ENCODE peak calls at places on chromosomes 13 and 19, in ten cellular contexts. I is spleen, S is breast epithelium, M is HL-60, H is prostate gland, J is transverse colon, T is sigmoid colon, L is K562, C is stomach, G is GM23338. Q is an unnamed sample.

GRCh38 chr13:42875448-42876269 is 94.3 kb downstream of the FAM216B start:
- DNase-seq in T (no peak), S (no peak), H (no peak), I (no peak), G (peak), J (no peak), M (no peak), C (no peak), L (no peak), Q (no peak)

GRCh38 chr13:25839356-25839755 is 212.5 kb downstream of the SHISA2 start:
- DNase-seq in T (no peak), C (no peak), G (no peak), M (no peak), I (no peak), L (no peak), S (no peak), J (no peak), H (no peak), Q (no peak)

GRCh38 chr13:47005761-47006414 is 109.0 kb upstream of the HTR2A start:
- DNase-seq in M (no peak), G (no peak), J (no peak), H (no peak), I (no peak), S (no peak), C (no peak), L (no peak), T (no peak), Q (no peak)

GRCh38 chr13:113045214-113046007 is 60.2 kb upstream of the F7 start:
- DNase-seq in J (no peak), H (no peak), G (no peak), T (no peak), M (no peak), C (no peak), S (no peak), I (no peak), L (no peak), Q (no peak)

GRCh38 chr19:48896191-48896720 is 2.3 kb downstream of the TULP2 start:
- DNase-seq in L (peak), I (peak), H (peak), S (no peak), J (peak), C (no peak), M (no peak), G (peak), T (peak), Q (no peak)

GRCh38 chr19:38731654-38732301 is 12.5 kb downstream of the CAPN12 start:
- DNase-seq in M (no peak), G (no peak), I (peak), L (no peak), T (peak), H (peak), S (no peak), C (peak), J (peak), Q (no peak)

GRCh38 chr13:112120031-112120373 is 53.1 kb downstream of the SOX1 start:
- DNase-seq in J (no peak), G (no peak), T (no peak), L (no peak), I (no peak), M (no peak), C (no peak), H (no peak), S (no peak), Q (no peak)

GRCh38 chr19:38665950-38666661 is 18.7 kb downstream of the ACTN4 start:
- DNase-seq in C (no peak), S (peak), T (peak), H (peak), J (peak), M (no peak), L (no peak), G (peak), I (peak), Q (no peak)

GRCh38 chr19:17794731-17795494 is at the start of gene B3GNT3:
- DNase-seq in J (peak), L (peak), T (no peak), C (peak), G (peak), H (peak), I (no peak), M (peak), S (no peak), Q (no peak)

GRCh38 chr19:43777163-43777700 is 3.5 kb downstream of the KCNN4 start:
- DNase-seq in S (no peak), H (no peak), J (no peak), G (no peak), M (no peak), I (peak), C (no peak), T (no peak), L (no peak), Q (no peak)

GRCh38 chr13:96581741-96582140 is 412.5 kb downstream of the OXGR1 start:
- DNase-seq in I (no peak), G (no peak), M (no peak), C (no peak), J (no peak), L (no peak), S (no peak), T (no peak), H (peak), Q (no peak)

GRCh38 chr19:4396949-4397783 is 3.2 kb downstream of the SH3GL1 start:
- DNase-seq in H (no peak), I (no peak), G (no peak), J (no peak), S (no peak), T (no peak), M (no peak), L (no peak), C (no peak), Q (no peak)

GRCh38 chr13:89923731-89924130 is 1423.8 kb upstream of the MIR17HG start:
- DNase-seq in H (no peak), G (no peak), C (no peak), M (no peak), T (no peak), S (no peak), J (no peak), I (no peak), L (no peak), Q (no peak)

GRCh38 chr13:85411608-85412007 is 387.6 kb downstream of the SLITRK6 start:
- DNase-seq in M (no peak), L (no peak), S (no peak), C (no peak), H (no peak), T (no peak), J (no peak), I (no peak), G (no peak), Q (no peak)

GRCh38 chr13:31556376-31556775 is 182.9 kb upstream of the RXFP2 start:
- DNase-seq in L (no peak), G (no peak), S (no peak), I (no peak), T (no peak), J (no peak), H (no peak), C (no peak), M (no peak), Q (no peak)

GRCh38 chr13:30818323-30818960 is 83.1 kb downstream of the ALOX5AP start:
- DNase-seq in M (no peak), I (no peak), T (peak), H (no peak), L (no peak), S (no peak), J (no peak), G (no peak), C (no peak), Q (no peak)

GRCh38 chr19:9857920-9858746 is 23.0 kb downstream of the PIN1 start:
- DNase-seq in L (no peak), T (no peak), G (no peak), J (no peak), I (peak), C (no peak), M (no peak), H (no peak), S (no peak), Q (no peak)

GRCh38 chr13:29754486-29754806 is 96.0 kb downstream of the UBL3 start:
- DNase-seq in H (no peak), I (no peak), J (no peak), S (no peak), M (no peak), L (no peak), G (peak), C (no peak), T (no peak), Q (no peak)

GRCh38 chr13:21138561-21138960 is 37.8 kb downstream of the SKA3 start:
- DNase-seq in L (no peak), I (no peak), J (no peak), S (no peak), C (no peak), T (no peak), H (peak), G (no peak), M (no peak), Q (no peak)

GRCh38 chr13:34246511-34246910 is 428.6 kb downstream of the RFC3 start:
- DNase-seq in S (no peak), G (no peak), T (no peak), L (no peak), M (no peak), H (no peak), I (no peak), J (no peak), C (no peak), Q (no peak)

GRCh38 chr19:10390652-10391286 is 10.4 kb upstream of the TYK2 start:
- DNase-seq in J (peak), L (peak), T (peak), M (no peak), S (peak), C (peak), I (peak), G (peak), H (peak), Q (no peak)

GRCh38 chr13:34933786-34934185 is 8.3 kb upstream of the NBEA start:
- DNase-seq in L (no peak), I (no peak), H (no peak), J (no peak), G (no peak), C (no peak), T (no peak), M (no peak), S (no peak), Q (no peak)

GRCh38 chr19:38842439-38843174 is 7.2 kb downstream of the HNRNPL start:
- DNase-seq in M (no peak), S (no peak), H (no peak), I (peak), J (peak), C (no peak), T (no peak), L (no peak), G (no peak), Q (no peak)

GRCh38 chr13:97435297-97435682 is 1.3 kb downstream of the RAP2A start:
- DNase-seq in M (no peak), G (no peak), I (no peak), H (no peak), J (no peak), T (no peak), S (no peak), C (no peak), L (no peak), Q (no peak)

GRCh38 chr19:13827656-13828055 is 32.4 kb downstream of the ZSWIM4 start:
- DNase-seq in I (no peak), C (no peak), J (no peak), H (no peak), S (no peak), L (no peak), M (no peak), T (no peak), G (no peak), Q (no peak)

GRCh38 chr13:80524447-80525215 is 183.7 kb upstream of the SPRY2 start:
- DNase-seq in T (no peak), S (no peak), J (no peak), L (peak), C (no peak), H (no peak), I (no peak), G (no peak), M (no peak), Q (no peak)

GRCh38 chr19:6233827-6234511 is 45.8 kb downstream of the MLLT1 start:
- DNase-seq in M (peak), G (no peak), L (peak), J (no peak), I (peak), T (no peak), S (no peak), H (no peak), C (peak), Q (no peak)

GRCh38 chr13:23618341-23618740 is 48.1 kb downstream of the TNFRSF19 start:
- DNase-seq in S (no peak), G (peak), J (no peak), H (no peak), T (no peak), C (no peak), L (no peak), M (no peak), I (no peak), Q (no peak)
- TF ChIP-seq POLR2AphosphoS5 in S (no peak), G (no peak), J (no peak), H (no peak), T (no peak), C (no peak), L (no peak), M (no peak), I (no peak), Q (no peak)

GRCh38 chr19:28403698-28404099 is 809.3 kb downstream of the UQCRFS1 start:
- DNase-seq in L (no peak), T (no peak), S (no peak), H (no peak), C (no peak), I (no peak), M (no peak), G (no peak), J (no peak), Q (no peak)
- H3K4me3 ChIP-seq in L (no peak), T (no peak), S (no peak), H (no peak), C (no peak), I (no peak), M (no peak), G (no peak), J (no peak), Q (no peak)

DNA sequence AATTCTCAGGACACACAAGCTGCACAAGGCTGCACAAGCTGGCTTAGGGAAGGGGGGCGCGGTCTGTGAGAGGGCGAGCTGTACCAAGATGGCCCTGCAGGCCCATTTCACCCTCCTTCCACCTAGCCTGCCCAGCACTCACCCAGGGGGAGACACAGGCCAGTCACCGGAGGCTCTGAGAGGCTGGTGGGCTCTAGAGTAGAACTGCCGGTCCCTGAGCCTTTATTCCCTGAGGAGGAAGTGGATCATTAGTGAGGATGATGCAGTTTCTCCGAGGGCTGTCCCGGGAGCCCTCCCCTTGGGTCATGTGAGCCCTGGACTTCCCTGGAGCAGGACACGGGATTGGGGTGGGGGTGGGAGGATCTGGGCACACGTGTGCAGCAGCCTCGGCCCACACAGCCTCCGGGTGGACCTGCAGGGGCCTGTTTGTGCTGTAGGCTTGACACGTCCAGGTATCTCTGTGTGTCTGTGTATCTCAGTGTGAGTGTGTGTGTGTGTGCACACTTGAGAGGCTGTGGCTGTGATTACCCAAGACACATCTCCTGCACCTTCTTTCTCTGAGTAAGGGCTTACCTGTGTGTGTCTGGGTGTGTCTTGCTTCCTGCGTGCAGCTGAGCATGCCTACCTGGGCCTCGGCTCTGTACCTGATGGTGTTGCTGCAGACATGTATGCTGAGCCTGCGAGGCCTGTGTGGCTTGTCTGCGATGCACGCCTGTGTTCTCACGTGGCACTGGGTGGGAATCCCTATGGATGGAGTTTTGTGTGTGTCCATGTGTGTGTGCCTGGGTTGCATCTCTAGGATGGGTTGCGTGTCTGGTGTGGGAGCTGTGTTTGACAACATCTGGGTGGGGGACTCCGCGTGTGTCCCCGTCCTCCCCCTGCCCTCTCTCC is at the start of gene ACP5:
- DNase-seq in L (peak), T (no peak), H (no peak), C (no peak), I (peak), J (no peak), S (no peak), M (no peak), G (no peak), Q (no peak)
- H3K27ac ChIP-seq in L (peak), T (peak), H (peak), C (peak), I (peak), J (peak), S (peak), M (no peak), G (no peak), Q (no peak)

GRCh38 chr19:35715355-35715809 is 2.4 kb upstream of the KMT2B start:
- DNase-seq in S (no peak), C (no peak), I (peak), G (no peak), L (no peak), M (no peak), J (no peak), T (no peak), H (no peak), Q (no peak)

GRCh38 chr19:35717665-35718344 is at the start of gene KMT2B:
- DNase-seq in J (peak), T (peak), H (no peak), L (peak), C (peak), I (no peak), G (peak), M (no peak), S (no peak), Q (no peak)

GRCh38 chr19:35715981-35716734 is 1.6 kb upstream of the KMT2B start:
- DNase-seq in T (peak), C (peak), H (peak), I (peak), S (peak), M (no peak), L (peak), G (peak), J (no peak), Q (no peak)

GRCh38 chr19:35716985-35717664 is 678 bp upstream of the KMT2B start:
- DNase-seq in L (peak), T (peak), I (peak), J (peak), G (peak), S (peak), H (peak), C (peak), M (peak), Q (peak)

GRCh38 chr19:35716735-35716984 is 1.1 kb upstream of the KMT2B start:
- DNase-seq in J (no peak), C (no peak), L (no peak), I (peak), H (no peak), S (no peak), G (no peak), M (no peak), T (peak), Q (no peak)
- TF ChIP-seq POLR2AphosphoS5 in J (peak), C (peak), L (no peak), I (peak), H (peak), S (no peak), G (peak), M (no peak), T (no peak), Q (no peak)